ENCODE peak calls at places on chromosome 13, in four cellular contexts. C, D, Y and G are unnamed samples.

GRCh38 chr13:26377038-26377437 is 123.1 kb downstream of the CDK8 start:
- DNase-seq in Y (no peak), D (no peak), C (peak), G (no peak)

GRCh38 chr13:76764429-76764828 is 121.8 kb downstream of the KCTD12 start:
- DNase-seq in Y (no peak), D (no peak), C (peak), G (peak)

GRCh38 chr13:36124236-36124822 is 6.9 kb downstream of the DCLK1 start:
- DNase-seq in C (no peak), D (no peak), Y (no peak), G (peak)

GRCh38 chr13:80177327-80177726 is 163.6 kb downstream of the SPRY2 start:
- DNase-seq in D (no peak), Y (no peak), C (no peak), G (no peak)

GRCh38 chr13:71378992-71379905 is 487.8 kb downstream of the DACH1 start:
- DNase-seq in D (no peak), Y (no peak), C (no peak), G (no peak)

GRCh38 chr13:50200988-50201387 is 185.7 kb downstream of the KCNRG start:
- DNase-seq in Y (no peak), C (no peak), D (no peak), G (no peak)

GRCh38 chr13:80055804-80056203 is 285.1 kb downstream of the SPRY2 start:
- DNase-seq in Y (no peak), C (no peak), D (no peak), G (no peak)

GRCh38 chr13:32585625-32586021 is 629 bp upstream of the PDS5B start:
- DNase-seq in D (no peak), Y (no peak), C (no peak), G (peak)

GRCh38 chr13:33690321-33690720 is 127.6 kb upstream of the RFC3 start:
- DNase-seq in C (no peak), Y (no peak), D (no peak), G (no peak)

GRCh38 chr13:102276479-102276878 is 125.4 kb downstream of the FGF14 start:
- DNase-seq in C (no peak), D (no peak), Y (no peak), G (no peak)

GRCh38 chr13:100608906-100609305 is 20.3 kb upstream of the GGACT start:
- DNase-seq in Y (no peak), D (no peak), C (no peak), G (no peak)

GRCh38 chr13:43675577-43675976 is 111.2 kb downstream of the ENOX1 start:
- DNase-seq in C (no peak), Y (no peak), D (no peak), G (no peak)

GRCh38 chr13:43758834-43759233 is 27.9 kb downstream of the ENOX1 start:
- DNase-seq in C (no peak), D (no peak), Y (no peak), G (no peak)

GRCh38 chr13:112728375-112729126 is 38.7 kb downstream of the ATP11A start:
- DNase-seq in C (no peak), Y (no peak), D (no peak), G (no peak)

GRCh38 chr13:111184685-111185401 is 69.7 kb downstream of the ARHGEF7 start:
- DNase-seq in Y (no peak), C (no peak), D (no peak), G (no peak)